ENCODE peak calls at places on chromosomes 7 and 10, in four cellular contexts. M is A549, K is K562, U is HepG2. R is an unnamed sample.

GRCh38 chr7:106715730-106716129 is 54.8 kb upstream of the CCDC71L start:
- DNase-seq in M (no peak), K (no peak), U (no peak), R (no peak)

GRCh38 chr7:91850455-91850854 is 30.0 kb downstream of the MTERF1 start:
- DNase-seq in M (no peak), K (no peak), U (no peak), R (peak; percentile 28)

GRCh38 chr10:99779335-99779734 is 3.1 kb upstream of the ABCC2 start:
- DNase-seq in M (no peak), K (no peak), U (peak; percentile 76), R (peak; percentile 83)

GRCh38 chr7:105600720-105601550 is 19.6 kb upstream of the EFCAB10 start:
- DNase-seq in M (no peak), K (peak; percentile 69), U (no peak), R (no peak)

GRCh38 chr10:92965314-92965713 is 95.3 kb upstream of the CYP26C1 start:
- DNase-seq in M (peak; percentile 15), K (peak; percentile 5), U (peak; percentile 41), R (peak; percentile 73)

GRCh38 chr7:80324032-80324431 is 187.8 kb downstream of the GNAT3 start:
- DNase-seq in M (no peak), K (no peak), U (no peak), R (peak; percentile 58)

GRCh38 chr10:16458196-16458977 is 21.6 kb downstream of the PTER start:
- DNase-seq in M (no peak), K (no peak), U (no peak), R (no peak)

GRCh38 chr7:42227931-42228591 is 8.9 kb downstream of the GLI3 start:
- DNase-seq in M (no peak), K (no peak), U (no peak), R (peak; percentile 46)

GRCh38 chr10:33306756-33307519 is 27.5 kb downstream of the NRP1 start:
- DNase-seq in M (no peak), K (no peak), U (peak; percentile 77), R (peak; percentile 79)

GRCh38 chr10:13078912-13079775 is 20.8 kb upstream of the OPTN start:
- DNase-seq in M (no peak), K (no peak), U (no peak), R (no peak)

GRCh38 chr7:74405899-74406512 is 47.7 kb upstream of the GTF2IRD1 start:
- DNase-seq in M (no peak), K (peak; percentile 13), U (no peak), R (no peak)

GRCh38 chr7:77959080-77959479 is 160.5 kb downstream of the PHTF2 start:
- DNase-seq in M (no peak), K (no peak), U (no peak), R (no peak)

GRCh38 chr7:138239244-138239643 is 163.0 kb downstream of the AKR1D1 start:
- DNase-seq in M (no peak), K (peak; percentile 20), U (no peak), R (no peak)

GRCh38 chr7:107435749-107436148 is 34.1 kb upstream of the GPR22 start:
- DNase-seq in M (no peak), K (no peak), U (no peak), R (no peak)

GRCh38 chr7:16740996-16741395 is 12.6 kb upstream of the TSPAN13 start:
- DNase-seq in M (no peak), K (no peak), U (no peak), R (no peak)

GRCh38 chr10:48316236-48316635 is 9.8 kb downstream of the MAPK8 start:
- DNase-seq in M (no peak), K (no peak), U (no peak), R (no peak)

GRCh38 chr7:53458636-53459035 is 423.2 kb downstream of the POM121L12 start:
- DNase-seq in M (no peak), K (no peak), U (no peak), R (no peak)

GRCh38 chr10:88833722-88834121 is 17.9 kb downstream of the ANKRD22 start:
- DNase-seq in M (no peak), K (no peak), U (no peak), R (no peak)

GRCh38 chr7:40723829-40724228 is 589.0 kb downstream of the SUGCT start:
- DNase-seq in M (no peak), K (no peak), U (no peak), R (no peak)

GRCh38 chr7:124688991-124689390 is 76.6 kb downstream of the GPR37 start:
- DNase-seq in M (no peak), K (no peak), U (no peak), R (peak; percentile 89)

GRCh38 chr10:94983555-94983954 is 45.1 kb downstream of the CYP2C9 start:
- DNase-seq in M (no peak), K (no peak), U (no peak), R (no peak)

GRCh38 chr7:102425639-102426267 is 7.6 kb upstream of the ORAI2 start:
- DNase-seq in M (no peak), K (no peak), U (no peak), R (no peak)

GRCh38 chr10:65907199-65907712 is 1018.6 kb upstream of the LRRTM3 start:
- DNase-seq in M (no peak), K (no peak), U (no peak), R (no peak)

GRCh38 chr10:16646474-16647059 is 124.9 kb upstream of the C1QL3 start:
- DNase-seq in M (no peak), K (no peak), U (no peak), R (no peak)

GRCh38 chr7:92205987-92206386 is 27.0 kb upstream of the LRRD1 start:
- DNase-seq in M (no peak), K (no peak), U (no peak), R (no peak)

GRCh38 chr10:69439350-69439739 is 11.9 kb upstream of the TSPAN15 start:
- DNase-seq in M (no peak), K (no peak), U (no peak), R (no peak)

GRCh38 chr7:66100408-66101050 is 14.1 kb upstream of the CRCP start:
- DNase-seq in M (no peak), K (no peak), U (no peak), R (no peak)

GRCh38 chr10:59830601-59831259 is 75.6 kb downstream of the CCDC6 start:
- DNase-seq in M (peak; percentile 55), K (peak; percentile 72), U (peak; percentile 38), R (peak; percentile 56)
- TF ChIP-seq MAZ in M (no peak), K (no peak), U (no peak), R (no peak)

GRCh38 chr10:75404023-75404334 is 2.4 kb upstream of the ZNF503 start:
- DNase-seq in M (no peak), K (no peak), U (no peak), R (no peak)

GRCh38 chr10:75407296-75407715 is 5.7 kb upstream of the ZNF503 start:
- DNase-seq in M (no peak), K (no peak), U (no peak), R (no peak)

GRCh38 chr10:75406158-75407065 is 4.8 kb upstream of the ZNF503 start:
- DNase-seq in M (no peak), K (no peak), U (no peak), R (no peak)

GRCh38 chr10:75404335-75405200 is 3.0 kb upstream of the ZNF503 start:
- DNase-seq in M (no peak), K (no peak), U (peak; percentile 67), R (no peak)

DNA sequence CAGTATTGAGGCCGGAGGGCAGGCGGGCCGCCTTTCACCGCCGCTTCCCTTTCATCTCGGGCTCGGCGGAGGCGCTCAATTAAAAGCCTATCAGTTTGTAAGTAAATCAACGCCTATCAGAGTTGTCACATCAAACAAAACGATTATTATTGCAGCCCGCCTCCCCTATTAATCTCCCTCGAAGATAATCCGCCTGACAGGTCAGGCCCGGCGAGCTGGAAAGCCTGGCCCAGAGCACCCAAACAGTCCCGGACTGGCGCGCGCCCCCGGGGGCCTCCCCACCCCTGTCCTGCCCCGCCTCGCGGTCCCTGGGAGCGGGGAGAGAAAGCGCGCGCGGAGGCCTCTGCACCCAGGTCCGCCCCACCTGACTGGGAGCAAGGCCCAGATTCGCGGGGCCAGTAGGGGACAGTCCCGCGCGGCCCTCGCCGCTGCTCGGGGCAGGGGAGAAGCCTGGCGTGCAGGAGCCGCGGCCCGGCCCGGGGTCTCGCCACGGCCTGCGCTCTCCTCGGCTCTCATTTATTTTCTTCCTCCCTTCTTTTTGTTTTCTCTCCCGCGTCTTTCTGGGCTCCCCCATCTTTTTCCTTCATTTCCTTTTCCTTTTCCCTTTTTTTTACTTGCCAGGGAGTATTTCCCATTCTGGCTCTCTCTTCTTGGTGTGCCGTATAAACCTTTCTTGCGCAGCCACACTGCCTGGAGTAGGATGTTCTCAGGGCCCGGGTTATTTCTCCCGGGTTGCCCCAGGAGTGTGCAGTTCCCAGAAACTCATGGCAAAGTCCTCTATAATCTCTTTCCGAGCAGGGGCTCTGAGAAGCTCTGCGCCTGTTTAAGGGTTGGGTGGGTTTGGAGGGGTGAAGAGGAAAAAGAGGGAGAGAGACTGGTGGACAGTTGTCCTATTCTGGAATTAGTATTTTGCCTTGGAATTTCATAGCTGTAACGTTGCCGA is 3.9 kb upstream of the ZNF503 start:
- DNase-seq in M (no peak), K (no peak), U (peak; percentile 89), R (no peak)
- TF ChIP-seq MAZ in M (no peak), K (no peak), U (peak; percentile 82), R (no peak)

GRCh38 chr7:149476791-149477190 is 15.9 kb upstream of the ZNF777 start:
- DNase-seq in M (no peak), K (no peak), U (no peak), R (no peak)
- TF ChIP-seq MAZ in M (no peak), K (no peak), U (no peak), R (no peak)

DNA sequence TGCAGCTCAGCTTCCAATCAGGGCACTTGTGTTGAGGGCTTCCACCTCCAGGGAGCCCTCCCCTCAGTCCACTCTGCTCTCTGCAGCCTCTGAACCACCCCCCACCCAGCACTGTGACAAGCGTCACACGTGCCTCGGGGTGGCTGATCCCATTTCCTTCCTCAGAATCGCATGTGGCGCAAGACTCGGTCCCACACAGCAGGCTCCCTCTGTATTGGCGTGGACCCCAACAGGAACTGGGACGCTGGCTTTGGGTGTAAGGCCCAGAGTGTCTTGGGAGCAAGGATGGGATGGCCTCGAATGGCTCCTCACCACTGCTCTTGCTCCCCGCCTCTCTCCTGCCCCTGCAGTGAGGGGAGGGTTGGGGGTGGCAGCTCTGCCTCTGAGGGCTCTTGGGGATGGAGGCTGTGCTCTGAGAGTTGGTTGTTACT is 4.1 kb downstream of the CPA1 start:
- DNase-seq in M (no peak), K (no peak), U (no peak), R (no peak)
- TF ChIP-seq MAZ in M (no peak), K (no peak), U (no peak), R (no peak)

DNA sequence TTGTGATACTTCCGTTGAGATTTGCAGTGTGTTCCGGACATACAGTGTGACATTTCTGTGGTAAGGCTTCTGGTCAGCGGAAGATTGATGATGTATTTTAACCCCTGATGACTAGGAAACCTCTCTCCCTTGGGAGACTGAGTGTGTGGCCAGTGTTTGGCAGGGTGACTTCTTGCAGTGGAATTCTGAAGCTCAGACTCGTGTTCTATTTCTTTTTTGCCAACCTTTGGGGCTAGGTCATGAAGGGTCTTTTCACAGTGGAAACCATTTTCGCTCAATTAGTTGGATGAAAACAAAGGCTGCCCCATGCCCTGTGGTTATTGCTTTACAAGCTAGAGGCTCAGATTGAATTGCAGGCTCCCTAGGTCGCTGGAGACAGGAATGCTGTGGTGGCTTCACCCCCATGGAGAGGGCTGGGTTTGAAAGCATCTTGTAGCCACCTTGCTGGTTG is 288.9 kb downstream of the BBS9 start:
- DNase-seq in M (no peak), K (no peak), U (no peak), R (peak; percentile 60)
- TF ChIP-seq MAZ in M (no peak), K (no peak), U (no peak), R (no peak)

GRCh38 chr7:133705596-133705995 is 421.5 kb upstream of the LRGUK start:
- DNase-seq in M (peak; percentile 69), K (no peak), U (no peak), R (peak; percentile 86)
- TF ChIP-seq MAZ in M (no peak), K (no peak), U (no peak), R (no peak)

GRCh38 chr10:98128802-98129201 is 5.7 kb upstream of the R3HCC1L start:
- DNase-seq in M (no peak), K (no peak), U (no peak), R (no peak)
- TF ChIP-seq MAZ in M (no peak), K (no peak), U (no peak), R (no peak)

R was measured in IMR-90.